ENCODE peak calls at places on chromosome 2, in ten cellular contexts. J is K562, G is sigmoid colon, U is transverse colon, E is SK-N-SH, H is endothelial cell of umbilical vein, N is stomach, W is breast epithelium, Y is prostate gland, L is GM23338. O is an unnamed sample.
A peak's percentile ranks its signal among the peaks of the same experiment; 100 is the strongest.

GRCh38 chr2:55159037-55159651 is 72.9 kb downstream of the CLHC1 start:
- DNase-seq in J (no peak), G (peak; percentile 78), U (no peak), E (no peak), H (peak; percentile 37), N (no peak), W (no peak), Y (no peak), L (no peak), O (peak; percentile 86)

GRCh38 chr2:41903746-41904145 is 144.1 kb upstream of the PKDCC start:
- DNase-seq in J (no peak), G (no peak), U (no peak), E (no peak), H (no peak), N (no peak), W (no peak), Y (no peak), L (no peak), O (no peak)

GRCh38 chr2:216632952-216633615 is at the start of gene IGFBP2:
- DNase-seq in J (no peak), G (no peak), U (peak; percentile 52), E (peak; percentile 96), H (peak; percentile 56), N (peak; percentile 73), W (no peak), Y (peak; percentile 24), L (peak; percentile 95), O (no peak)

GRCh38 chr2:38723173-38723572 is 28.0 kb downstream of the SRSF7 start:
- DNase-seq in J (no peak), G (no peak), U (no peak), E (no peak), H (no peak), N (no peak), W (no peak), Y (no peak), L (no peak), O (no peak)

GRCh38 chr2:191166111-191166755 is 15.4 kb upstream of the STAT4 start:
- DNase-seq in J (no peak), G (no peak), U (no peak), E (no peak), H (peak; percentile 91), N (no peak), W (no peak), Y (peak; percentile 23), L (no peak), O (no peak)

GRCh38 chr2:127011136-127011740 is 95.7 kb downstream of the BIN1 start:
- DNase-seq in J (no peak), G (no peak), U (no peak), E (no peak), H (no peak), N (no peak), W (no peak), Y (no peak), L (no peak), O (no peak)

GRCh38 chr2:106223347-106223746 is 29.2 kb upstream of the UXS1 start:
- DNase-seq in J (no peak), G (no peak), U (no peak), E (no peak), H (no peak), N (no peak), W (no peak), Y (no peak), L (peak; percentile 34), O (no peak)

GRCh38 chr2:61011649-61012048 is 5.9 kb upstream of the PEX13 start:
- DNase-seq in J (no peak), G (no peak), U (no peak), E (no peak), H (no peak), N (no peak), W (no peak), Y (no peak), L (no peak), O (no peak)

GRCh38 chr2:239445771-239446524 is 45.1 kb upstream of the HDAC4 start:
- DNase-seq in J (no peak), G (no peak), U (no peak), E (no peak), H (no peak), N (no peak), W (no peak), Y (no peak), L (no peak), O (no peak)

GRCh38 chr2:180291552-180292421 is 284.7 kb upstream of the CWC22 start:
- DNase-seq in J (no peak), G (no peak), U (no peak), E (no peak), H (no peak), N (no peak), W (no peak), Y (no peak), L (no peak), O (no peak)

GRCh38 chr2:43032894-43033270 is 193.5 kb downstream of the ZFP36L2 start:
- DNase-seq in J (no peak), G (peak; percentile 46), U (no peak), E (no peak), H (no peak), N (no peak), W (no peak), Y (no peak), L (no peak), O (peak; percentile 34)

GRCh38 chr2:127064642-127065250 is 42.2 kb downstream of the BIN1 start:
- DNase-seq in J (peak; percentile 97), G (peak; percentile 97), U (peak; percentile 85), E (peak; percentile 80), H (peak; percentile 98), N (peak; percentile 85), W (peak; percentile 67), Y (peak; percentile 54), L (peak; percentile 53), O (peak; percentile 91)

GRCh38 chr2:46389417-46389916 is 89.9 kb upstream of the TMEM247 start:
- DNase-seq in J (no peak), G (no peak), U (no peak), E (no peak), H (no peak), N (no peak), W (no peak), Y (no peak), L (no peak), O (no peak)
- TF ChIP-seq CTCF in J (no peak), G (no peak), U (no peak), E (no peak), H (no peak), N (no peak), W (no peak), Y (no peak), L (no peak), O (no peak)

GRCh38 chr2:10149684-10150083 is 27.1 kb downstream of the RRM2 start:
- DNase-seq in J (no peak), G (no peak), U (no peak), E (no peak), H (no peak), N (no peak), W (no peak), Y (no peak), L (no peak), O (peak; percentile 23)

GRCh38 chr2:10145519-10146357 is 23.2 kb downstream of the RRM2 start:
- DNase-seq in J (no peak), G (no peak), U (no peak), E (no peak), H (no peak), N (no peak), W (no peak), Y (no peak), L (no peak), O (peak; percentile 52)

GRCh38 chr2:10148268-10148667 is 25.7 kb downstream of the RRM2 start:
- DNase-seq in J (no peak), G (no peak), U (no peak), E (no peak), H (no peak), N (no peak), W (no peak), Y (no peak), L (no peak), O (no peak)

GRCh38 chr2:10144771-10145518 is 22.4 kb downstream of the RRM2 start:
- DNase-seq in J (no peak), G (no peak), U (no peak), E (no peak), H (no peak), N (no peak), W (no peak), Y (no peak), L (no peak), O (peak; percentile 34)

DNA sequence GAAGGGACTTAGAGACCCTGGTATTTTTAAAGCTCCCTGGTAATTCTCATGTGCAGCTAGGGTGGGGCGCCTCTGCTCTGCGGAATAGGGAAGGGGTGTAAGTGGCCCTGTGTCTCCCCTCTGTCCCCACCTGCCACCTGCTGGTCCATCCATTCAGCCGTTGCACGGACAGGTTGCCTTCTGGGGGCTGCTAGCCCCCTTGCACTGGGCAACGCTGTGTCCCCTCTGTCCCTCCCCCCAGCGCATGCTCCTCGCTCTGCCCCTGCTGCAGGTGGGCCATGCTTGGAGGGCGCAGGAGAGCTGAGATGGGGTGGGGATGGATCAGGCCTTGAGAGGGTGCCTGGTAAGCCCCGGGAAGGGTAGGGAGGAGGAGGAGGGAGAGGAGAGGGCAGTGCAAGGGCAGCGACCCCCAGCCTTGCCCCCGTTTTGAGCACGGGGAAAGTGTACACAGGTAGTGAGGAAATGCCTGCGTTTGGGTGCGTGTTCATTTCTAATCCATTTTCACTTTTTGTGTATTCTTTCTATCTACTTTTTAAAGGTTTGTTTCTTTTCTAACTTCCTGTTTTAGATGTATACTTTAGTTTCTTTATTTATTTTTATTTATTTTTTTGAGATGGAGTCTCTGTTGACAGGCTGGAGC is 23.9 kb downstream of the RRM2 start:
- DNase-seq in J (no peak), G (no peak), U (no peak), E (no peak), H (no peak), N (no peak), W (no peak), Y (no peak), L (no peak), O (peak; percentile 42)
- H3K4me3 ChIP-seq in J (no peak overlapping the region), G (no peak overlapping the region), U (no peak overlapping the region), E (no peak overlapping the region), H (no peak overlapping the region), N (no peak overlapping the region), W (no peak overlapping the region), Y (no peak overlapping the region), L (no peak overlapping the region), O (no peak overlapping the region)

DNA sequence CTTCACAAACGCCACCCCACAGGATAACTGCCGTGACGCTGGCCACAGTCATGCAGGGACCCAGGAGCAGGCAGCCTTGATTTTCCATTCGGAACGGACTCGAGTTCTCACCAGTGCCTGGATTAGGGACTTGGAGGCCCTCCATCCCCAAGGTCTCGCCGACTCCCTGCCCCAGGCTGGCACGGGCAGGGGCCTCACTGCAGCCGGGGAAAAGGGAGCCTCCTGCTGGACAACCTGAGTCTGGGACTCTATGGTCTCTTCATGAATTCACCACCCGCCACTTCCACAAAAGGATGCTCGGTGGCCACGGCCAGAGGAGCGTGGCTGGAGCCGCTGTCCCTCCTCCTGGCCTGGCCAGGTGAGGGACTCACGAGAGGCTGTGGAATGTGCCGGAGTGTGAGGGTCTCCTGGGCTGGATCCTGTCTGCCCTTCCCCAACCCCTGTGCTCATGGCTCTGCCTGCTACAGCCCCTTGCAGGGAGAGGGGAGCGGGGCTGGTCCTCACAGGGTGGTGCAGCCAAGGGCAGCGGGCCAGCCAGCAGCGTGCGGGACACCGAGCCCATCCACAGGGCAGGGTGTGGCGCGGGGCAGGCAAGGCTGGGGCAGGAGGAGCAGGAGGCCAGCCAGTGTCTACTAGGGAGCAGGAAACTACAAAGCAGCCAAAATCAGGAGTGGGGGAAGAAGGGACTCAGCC is 42.3 kb downstream of the AQP12A start:
- DNase-seq in J (no peak), G (no peak), U (no peak), E (no peak), H (no peak), N (no peak), W (no peak), Y (no peak), L (no peak), O (no peak)
- TF ChIP-seq POLR2AphosphoS5 in J (no peak), G (no peak), U (no peak), E (no peak), H (no peak), N (no peak), W (no peak), Y (no peak), L (no peak), O (no peak)

GRCh38 chr2:159516241-159516758 is 100.0 kb downstream of the BAZ2B start:
- DNase-seq in J (peak; percentile 20), G (no peak), U (peak; percentile 23), E (peak; percentile 49), H (peak; percentile 77), N (no peak), W (no peak), Y (peak; percentile 21), L (peak; percentile 53), O (no peak)
- TF ChIP-seq CTCF in J (no peak), G (no peak), U (no peak), E (no peak), H (no peak), N (no peak), W (no peak), Y (no peak), L (no peak), O (no peak)